ENCODE peak calls at places on chromosomes 4 and X, in ten cellular contexts. P, J, Z, G, T, V, C, M, Y and X are unnamed samples.

GRCh38 chrX:41304178-41304577 is 29.8 kb upstream of the DDX3X start:
- DNase-seq in C (no peak), V (no peak), M (no peak), T (no peak), G (no peak), Z (no peak), Y (no peak), J (no peak), P (no peak), X (no peak)

GRCh38 chr4:126766266-126766665 is 866.5 kb upstream of the INTU start:
- DNase-seq in G (no peak), Z (no peak), T (no peak), P (no peak), M (no peak), Y (no peak), C (peak; percentile 14), J (no peak), V (no peak), X (no peak)

GRCh38 chr4:176185068-176185467 is 10.3 kb downstream of the SPATA4 start:
- DNase-seq in G (no peak), V (no peak), J (no peak), P (peak; percentile 72), Z (no peak), M (no peak), Y (peak; percentile 76), T (no peak), C (peak; percentile 88), X (peak; percentile 79)

GRCh38 chrX:130981836-130982235 is 76.3 kb upstream of the ARHGAP36 start:
- DNase-seq in J (no peak), Y (no peak), P (no peak), T (no peak), Z (no peak), M (no peak), G (no peak), C (no peak), V (no peak), X (no peak)

GRCh38 chr4:86286729-86287128 is 73.1 kb downstream of the MAPK10 start:
- DNase-seq in Y (peak; percentile 22), T (no peak), J (no peak), P (no peak), Z (no peak), G (no peak), C (no peak), V (no peak), M (no peak), X (peak; percentile 74)

GRCh38 chrX:6228720-6229119 is at the start of gene NLGN4X:
- DNase-seq in J (no peak), C (no peak), M (peak; percentile 73), P (no peak), G (peak; percentile 99), Z (no peak), T (no peak), Y (peak; percentile 29), V (no peak), X (no peak)

GRCh38 chrX:105502336-105502735 is 281.8 kb upstream of the TEX13A start:
- DNase-seq in M (no peak), G (no peak), Z (no peak), C (no peak), P (peak; percentile 3), J (no peak), T (no peak), V (no peak), Y (peak; percentile 60), X (peak; percentile 63)

GRCh38 chr4:42915484-42915883 is 23.0 kb downstream of the GRXCR1 start:
- DNase-seq in G (no peak), T (no peak), J (no peak), Z (no peak), V (no peak), M (no peak), Y (no peak), C (no peak), P (no peak), X (peak; percentile 94)

GRCh38 chrX:36431819-36432218 is 512.3 kb downstream of the CFAP47 start:
- DNase-seq in Y (peak; percentile 58), T (no peak), M (no peak), C (peak; percentile 0), V (peak; percentile 4), J (no peak), P (peak; percentile 51), G (no peak), Z (no peak), X (peak; percentile 62)

GRCh38 chrX:80511969-80512760 is 91.9 kb downstream of the TENT5D start:
- DNase-seq in Z (no peak), M (peak; percentile 21), V (no peak), J (no peak), C (peak; percentile 0), P (no peak), Y (peak; percentile 6), G (no peak), T (no peak), X (peak; percentile 50)

GRCh38 chr4:54017308-54017707 is 47.1 kb downstream of the CHIC2 start:
- DNase-seq in T (no peak), J (no peak), M (no peak), C (no peak), Y (no peak), Z (no peak), G (peak; percentile 62), P (no peak), V (no peak), X (no peak)

GRCh38 chr4:128958194-128958593 is 135.1 kb downstream of the SCLT1 start:
- DNase-seq in J (no peak), G (no peak), C (no peak), M (no peak), T (no peak), P (no peak), V (no peak), Y (no peak), Z (peak; percentile 6), X (no peak)

GRCh38 chrX:107429090-107429489 is 20.4 kb upstream of the FRMPD3 start:
- DNase-seq in G (peak; percentile 85), J (no peak), M (peak; percentile 42), Y (no peak), T (no peak), P (no peak), Z (peak; percentile 14), V (no peak), C (peak; percentile 16), X (peak; percentile 18)

GRCh38 chr4:123651127-123651526 is 254.5 kb downstream of the SPRY1 start:
- DNase-seq in V (no peak), P (no peak), Z (no peak), G (no peak), Y (no peak), C (peak; percentile 24), J (no peak), M (no peak), T (no peak), X (no peak)

GRCh38 chr4:159765402-159765801 is 662.5 kb downstream of the RAPGEF2 start:
- DNase-seq in P (no peak), M (no peak), V (no peak), C (peak; percentile 0), Z (no peak), J (no peak), T (no peak), Y (peak; percentile 74), G (no peak), X (no peak)

GRCh38 chrX:65513610-65514009 is 21.0 kb downstream of the LAS1L start:
- DNase-seq in J (no peak), V (no peak), T (no peak), C (no peak), M (no peak), Y (no peak), G (no peak), P (no peak), Z (no peak), X (no peak)

GRCh38 chrX:53288173-53288572 is 6.8 kb upstream of the IQSEC2 start:
- DNase-seq in Z (no peak), V (no peak), Y (peak; percentile 20), T (peak; percentile 31), J (no peak), C (no peak), P (peak; percentile 6), G (no peak), M (peak; percentile 71), X (no peak)

GRCh38 chr4:147975325-147975724 is 243.4 kb downstream of the ARHGAP10 start:
- DNase-seq in Y (peak; percentile 16), V (no peak), T (no peak), Z (no peak), G (no peak), C (peak; percentile 79), M (no peak), P (no peak), J (no peak), X (no peak)

DNA sequence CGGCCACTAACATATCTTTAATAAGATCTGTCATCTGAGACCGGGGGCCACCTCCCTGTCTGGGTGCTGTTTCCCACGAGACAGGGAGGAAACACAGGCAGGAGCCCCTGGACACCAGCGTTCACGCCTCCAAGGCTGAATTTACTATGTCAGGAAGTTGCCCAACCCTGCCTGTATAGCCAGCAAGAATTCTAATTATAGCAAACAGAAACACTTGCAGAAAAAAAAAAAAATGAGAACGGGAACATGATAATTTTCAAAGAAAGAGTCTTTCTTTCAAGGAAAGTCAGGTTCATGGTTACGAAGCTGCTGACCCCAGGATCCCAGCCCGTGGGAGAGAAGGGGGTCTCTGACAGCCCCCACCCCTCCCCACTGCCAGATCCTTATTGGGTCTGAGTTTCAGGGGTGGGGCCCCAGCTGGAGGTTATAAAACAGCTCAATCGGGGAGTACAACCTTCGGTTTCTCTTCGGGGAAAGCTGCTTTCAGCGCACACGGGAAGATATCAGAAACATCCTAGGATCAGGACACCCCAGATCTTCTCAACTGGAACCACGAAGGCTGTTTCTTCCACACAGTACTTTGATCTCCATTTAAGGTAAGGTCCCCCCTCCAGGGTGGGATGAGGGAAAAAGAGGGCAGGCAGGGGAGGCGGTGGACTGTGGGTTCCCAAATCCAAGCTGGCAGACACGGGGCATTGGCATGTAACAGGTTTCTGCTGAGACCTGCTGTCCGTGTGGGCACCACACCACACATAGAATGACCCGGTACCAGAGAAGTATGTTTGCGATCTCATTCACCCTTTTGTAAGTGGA is at the start of gene IL3RA:
- DNase-seq in C (peak; percentile 23), M (no peak), V (no peak), J (no peak), P (peak; percentile 8), Y (no peak), G (no peak), Z (no peak), T (peak; percentile 49), X (no peak)
- H3K4me3 ChIP-seq in C (peak within 1 kb of the TSS; percentile 43), M (no peak within 1 kb of the TSS), V (peak within 1 kb of the TSS; percentile 18), J (peak within 1 kb of the TSS; percentile 49), P (no peak within 1 kb of the TSS), Y (peak within 1 kb of the TSS; percentile 22), G (no peak within 1 kb of the TSS), Z (peak within 1 kb of the TSS; percentile 9), T (peak within 1 kb of the TSS; percentile 6), X (no peak within 1 kb of the TSS)

GRCh38 chr4:41256131-41256739 is 493 bp upstream of the UCHL1 start:
- DNase-seq in G (no peak), T (no peak), V (peak; percentile 15), Y (peak; percentile 67), C (peak; percentile 36), P (peak; percentile 64), Z (no peak), M (peak; percentile 75), J (no peak), X (no peak)
- H3K4me3 ChIP-seq in G (no peak overlapping the region), T (no peak overlapping the region), V (peak overlapping the region; percentile 99), Y (peak overlapping the region; percentile 73), C (peak overlapping the region; percentile 71), P (peak overlapping the region; percentile 83), Z (no peak overlapping the region), M (peak overlapping the region; percentile 65), J (peak overlapping the region; percentile 49), X (peak overlapping the region; percentile 37)

GRCh38 chr4:8394125-8394524 is 46.4 kb downstream of the ACOX3 start:
- DNase-seq in M (no peak), T (peak; percentile 60), P (no peak), Z (no peak), C (peak; percentile 66), G (no peak), Y (peak; percentile 75), V (no peak), J (no peak), X (no peak)
- H3K4me3 ChIP-seq in M (no peak overlapping the region), T (no peak overlapping the region), P (no peak overlapping the region), Z (no peak overlapping the region), C (peak overlapping the region; percentile 20), G (no peak overlapping the region), Y (no peak overlapping the region), V (no peak overlapping the region), J (no peak overlapping the region), X (no peak overlapping the region)

GRCh38 chr4:156969136-156969535 is 2.5 kb downstream of the PDGFC start:
- DNase-seq in P (no peak), G (no peak), J (no peak), C (no peak), Y (no peak), M (no peak), T (no peak), V (no peak), Z (peak; percentile 57), X (no peak)
- H3K4me3 ChIP-seq in P (peak overlapping the region; percentile 92), G (no peak overlapping the region), J (peak overlapping the region; percentile 93), C (peak overlapping the region; percentile 90), Y (peak overlapping the region; percentile 96), M (no peak overlapping the region), T (no peak overlapping the region), V (no peak overlapping the region), Z (no peak overlapping the region), X (peak overlapping the region; percentile 77)